ENCODE peak calls at places on chromosome 17, in seven cellular contexts. E, B, M, O, D, C and I are unnamed samples.

GRCh38 chr17:57482657-57483056 is 226.3 kb downstream of the MSI2 start:
- DNase-seq in E (no peak), B (no peak), M (no peak), O (no peak), D (no peak), C (no peak), I (no peak)

GRCh38 chr17:69448431-69449102 is 34.1 kb downstream of the MAP2K6 start:
- DNase-seq in E (no peak), B (no peak), M (peak; percentile 65), O (no peak), D (no peak), C (peak; percentile 25), I (peak; percentile 41)

GRCh38 chr17:75692976-75693375 is 25.8 kb downstream of the SAP30BP start:
- DNase-seq in E (no peak), B (no peak), M (peak; percentile 17), O (no peak), D (no peak), C (no peak), I (no peak)

GRCh38 chr17:78394209-78394608 is 15.8 kb downstream of the PGS1 start:
- DNase-seq in E (no peak), B (no peak), M (no peak), O (peak; percentile 96), D (no peak), C (no peak), I (no peak)

GRCh38 chr17:38869647-38870258 is at the start of gene LASP1:
- DNase-seq in E (peak; percentile 93), B (peak; percentile 90), M (peak; percentile 92), O (peak; percentile 77), D (no peak), C (peak; percentile 91), I (peak; percentile 93)

GRCh38 chr17:73533127-73533526 is 111.1 kb downstream of the SDK2 start:
- DNase-seq in E (no peak), B (no peak), M (no peak), O (peak; percentile 26), D (peak; percentile 88), C (no peak), I (peak; percentile 45)

GRCh38 chr17:36640836-36641235 is 39.5 kb downstream of the MRM1 start:
- DNase-seq in E (no peak), B (no peak), M (no peak), O (no peak), D (no peak), C (no peak), I (no peak)

GRCh38 chr17:54196751-54197150 is 374.0 kb downstream of the KIF2B start:
- DNase-seq in E (no peak), B (no peak), M (no peak), O (no peak), D (no peak), C (no peak), I (no peak)

GRCh38 chr17:80970762-80971703 is 20.6 kb upstream of the CHMP6 start:
- DNase-seq in E (no peak), B (no peak), M (no peak), O (no peak), D (no peak), C (peak; percentile 53), I (peak; percentile 54)